ENCODE peak calls at places on chromosome 3, in four cellular contexts. L is GM20000, P is foreskin fibroblast, X is EH. S is an unnamed sample.
A peak's percentile ranks its signal among the peaks of the same experiment; 100 is the strongest.

GRCh38 chr3:194689493-194689901 is 3.8 kb downstream of the FAM43A start:
- DNase-seq in L (peak; percentile 30), P (peak; percentile 90), X (peak; percentile 70), S (no peak)

GRCh38 chr3:49377483-49377882 is 19.3 kb upstream of the GPX1 start:
- DNase-seq in L (no peak), P (no peak), X (peak; percentile 70), S (no peak)

GRCh38 chr3:27533718-27534578 is 49.8 kb upstream of the SLC4A7 start:
- DNase-seq in L (peak; percentile 28), P (peak; percentile 99), X (peak; percentile 100), S (peak; percentile 32)

GRCh38 chr3:72405943-72406585 is 442.2 kb downstream of the SHQ1 start:
- DNase-seq in L (no peak), P (peak; percentile 32), X (no peak), S (no peak)

GRCh38 chr3:99648091-99648490 is 9.7 kb downstream of the COL8A1 start:
- DNase-seq in L (no peak), P (peak; percentile 60), X (peak; percentile 75), S (no peak)

GRCh38 chr3:151268267-151269235 is 9.8 kb downstream of the P2RY14 start:
- DNase-seq in L (peak; percentile 7), P (no peak), X (no peak), S (no peak)

GRCh38 chr3:139642981-139643380 is 34.8 kb downstream of the NMNAT3 start:
- DNase-seq in L (no peak), P (no peak), X (no peak), S (no peak)

GRCh38 chr3:72347819-72348319 is 500.4 kb downstream of the SHQ1 start:
- DNase-seq in L (peak; percentile 46), P (peak; percentile 36), X (peak; percentile 88), S (no peak)

GRCh38 chr3:132652640-132653270 is 6.9 kb downstream of the ACAD11 start:
- DNase-seq in L (no peak), P (peak; percentile 73), X (peak; percentile 39), S (no peak)

GRCh38 chr3:43649365-43649968 is 27.7 kb upstream of the ANO10 start:
- DNase-seq in L (no peak), P (no peak), X (no peak), S (no peak)

GRCh38 chr3:86990171-86990733 is 697 bp downstream of the VGLL3 start:
- DNase-seq in L (peak; percentile 34), P (peak; percentile 76), X (peak; percentile 55), S (peak; percentile 60)

GRCh38 chr3:162391301-162391700 is 894.7 kb downstream of the OTOL1 start:
- DNase-seq in L (no peak), P (peak; percentile 53), X (peak; percentile 69), S (no peak)

GRCh38 chr3:4744405-4745239 is 234.6 kb upstream of the BHLHE40 start:
- DNase-seq in L (no peak), P (peak; percentile 34), X (peak; percentile 92), S (no peak)

GRCh38 chr3:11248596-11248995 is 23.6 kb upstream of the ATG7 start:
- DNase-seq in L (no peak), P (no peak), X (peak; percentile 37), S (no peak)

GRCh38 chr3:127030328-127031045 is 47.6 kb downstream of the PLXNA1 start:
- DNase-seq in L (no peak), P (no peak), X (no peak), S (no peak)

GRCh38 chr3:185760550-185760949 is 64.3 kb downstream of the IGF2BP2 start:
- DNase-seq in L (no peak), P (peak; percentile 45), X (peak; percentile 42), S (no peak)

GRCh38 chr3:53166781-53167291 is 5.8 kb downstream of the PRKCD start:
- DNase-seq in L (no peak), P (peak; percentile 86), X (peak; percentile 84), S (peak; percentile 36)

GRCh38 chr3:138370321-138370720 is 21.9 kb downstream of the MRAS start:
- DNase-seq in L (no peak), P (no peak), X (no peak), S (no peak)

GRCh38 chr3:17411157-17411877 is 331.1 kb downstream of the TBC1D5 start:
- DNase-seq in L (no peak), P (no peak), X (no peak), S (no peak)

GRCh38 chr3:101243285-101244211 is 76.8 kb downstream of the IMPG2 start:
- DNase-seq in L (no peak), P (peak; percentile 64), X (peak; percentile 19), S (no peak)

GRCh38 chr3:103459815-103460214 is 1025.0 kb downstream of the ZPLD1 start:
- DNase-seq in L (no peak), P (no peak), X (no peak), S (no peak)

S was measured in ovary.